ENCODE peak calls at places on chromosomes 16 and 17, in four cellular contexts. One of them, this sample, is unnamed.
A peak's percentile ranks its signal among the peaks of the same experiment; 100 is the strongest.

GRCh38 chr16:31395647-31396046 is 2.5 kb downstream of the ITGAD start:
- DNase-seq in GM12878: no peak
- DNase-seq in SK-N-SH: no peak
- DNase-seq in H1: no peak
- DNase-seq in this sample: no peak

GRCh38 chr17:21119247-21119944 is 7.4 kb upstream of the DHRS7B start:
- DNase-seq in SK-N-SH: peak; percentile 71
- DNase-seq in H1: peak; percentile 76
- DNase-seq in GM12878: no peak
- DNase-seq in this sample: peak; percentile 57

GRCh38 chr16:67594956-67595355 is 32.6 kb downstream of the CTCF start:
- DNase-seq in GM12878: no peak
- DNase-seq in H1: no peak
- DNase-seq in SK-N-SH: no peak
- DNase-seq in this sample: no peak

GRCh38 chr17:58351710-58352017 is 337 bp downstream of the SUPT4H1 start:
- DNase-seq in SK-N-SH: no peak
- DNase-seq in H1: no peak
- DNase-seq in GM12878: no peak
- DNase-seq in this sample: no peak

GRCh38 chr16:1763521-1764511 is 7.5 kb downstream of the NME3 start:
- DNase-seq in GM12878: no peak
- DNase-seq in H1: peak; percentile 92
- DNase-seq in SK-N-SH: peak; percentile 75
- DNase-seq in this sample: peak; percentile 98

GRCh38 chr16:50547340-50547865 is 793 bp upstream of the NKD1 start:
- DNase-seq in H1: peak; percentile 66
- DNase-seq in GM12878: peak; percentile 5
- DNase-seq in SK-N-SH: peak; percentile 82
- DNase-seq in this sample: peak; percentile 29

GRCh38 chr17:42846594-42847280 is 2.4 kb downstream of the AOC2 start:
- DNase-seq in SK-N-SH: no peak
- DNase-seq in H1: no peak
- DNase-seq in GM12878: no peak
- DNase-seq in this sample: peak; percentile 18

GRCh38 chr16:600781-601180 is 10.9 kb downstream of the RAB40C start:
- DNase-seq in SK-N-SH: peak; percentile 70
- DNase-seq in H1: no peak
- DNase-seq in GM12878: no peak
- DNase-seq in this sample: no peak

GRCh38 chr16:86708431-86708830 is 130.1 kb downstream of the FOXL1 start:
- DNase-seq in H1: no peak
- DNase-seq in GM12878: no peak
- DNase-seq in SK-N-SH: no peak
- DNase-seq in this sample: no peak

GRCh38 chr16:75110637-75111513 is 5.7 kb downstream of the LDHD start:
- DNase-seq in SK-N-SH: peak; percentile 91
- DNase-seq in H1: peak; percentile 91
- DNase-seq in GM12878: peak; percentile 62
- DNase-seq in this sample: peak; percentile 88

GRCh38 chr17:43952724-43953666 is 745 bp downstream of the PYY start:
- DNase-seq in H1: peak; percentile 93
- DNase-seq in GM12878: no peak
- DNase-seq in SK-N-SH: no peak
- DNase-seq in this sample: peak; percentile 90

GRCh38 chr16:66661210-66661560 is 35.4 kb downstream of the CMTM4 start:
- DNase-seq in GM12878: no peak
- DNase-seq in SK-N-SH: peak; percentile 37
- DNase-seq in H1: no peak
- DNase-seq in this sample: no peak

GRCh38 chr17:46772013-46772878 is 46.2 kb downstream of the WNT3 start:
- DNase-seq in GM12878: no peak
- DNase-seq in SK-N-SH: no peak
- DNase-seq in H1: peak; percentile 86
- DNase-seq in this sample: no peak

GRCh38 chr17:30530346-30531025 is 53.3 kb downstream of the GOSR1 start:
- DNase-seq in H1: no peak
- DNase-seq in GM12878: no peak
- DNase-seq in SK-N-SH: no peak
- DNase-seq in this sample: no peak

DNA sequence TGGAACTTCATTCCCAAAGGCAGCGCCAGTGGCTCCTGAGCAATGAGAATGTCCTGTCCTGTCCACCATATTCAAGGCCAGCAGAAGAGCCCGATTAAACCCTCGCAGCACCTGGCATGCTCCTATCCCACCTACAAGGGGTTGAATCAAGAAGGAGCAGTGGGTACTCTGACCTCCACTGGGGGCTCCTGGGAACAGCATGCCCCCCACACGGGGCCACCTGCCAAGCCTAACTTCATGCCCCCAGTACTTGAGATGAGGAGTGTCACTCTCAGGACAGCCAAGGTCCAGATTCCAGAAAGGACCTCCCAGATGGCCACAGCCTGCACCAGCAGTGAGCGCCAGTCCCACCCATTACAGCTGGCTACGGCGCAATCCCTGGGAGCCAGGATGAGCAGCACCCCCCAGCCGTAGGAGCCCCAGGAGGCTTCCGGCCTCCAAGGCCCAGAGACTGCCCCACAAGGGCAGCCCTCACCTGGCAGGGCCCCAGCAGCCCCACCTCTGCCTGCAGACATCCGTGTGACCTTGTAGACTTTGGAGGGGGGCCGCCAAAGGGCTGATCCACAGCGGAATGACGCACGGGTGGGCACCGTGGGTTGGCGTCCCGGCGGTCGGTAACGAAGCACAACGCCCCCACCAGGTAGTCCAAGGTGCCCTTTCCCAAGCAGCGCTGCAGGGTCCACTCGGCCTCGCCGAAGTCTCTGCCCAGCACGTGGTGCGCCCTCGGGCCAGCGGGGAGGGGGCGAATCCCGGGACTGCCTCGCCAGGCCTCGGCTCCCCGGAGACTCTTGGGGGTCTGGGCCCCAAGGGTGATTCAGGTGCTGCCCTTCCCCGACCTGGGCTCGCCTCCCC is 1.0 kb upstream of the MPDU1 start:
- DNase-seq in GM12878: no peak
- DNase-seq in SK-N-SH: no peak
- DNase-seq in H1: peak; percentile 51
- DNase-seq in this sample: no peak
- TF ChIP-seq NRF1 in GM12878: no peak
- TF ChIP-seq NRF1 in SK-N-SH: no peak
- TF ChIP-seq NRF1 in H1: no peak
- TF ChIP-seq NRF1 in this sample: no peak

DNA sequence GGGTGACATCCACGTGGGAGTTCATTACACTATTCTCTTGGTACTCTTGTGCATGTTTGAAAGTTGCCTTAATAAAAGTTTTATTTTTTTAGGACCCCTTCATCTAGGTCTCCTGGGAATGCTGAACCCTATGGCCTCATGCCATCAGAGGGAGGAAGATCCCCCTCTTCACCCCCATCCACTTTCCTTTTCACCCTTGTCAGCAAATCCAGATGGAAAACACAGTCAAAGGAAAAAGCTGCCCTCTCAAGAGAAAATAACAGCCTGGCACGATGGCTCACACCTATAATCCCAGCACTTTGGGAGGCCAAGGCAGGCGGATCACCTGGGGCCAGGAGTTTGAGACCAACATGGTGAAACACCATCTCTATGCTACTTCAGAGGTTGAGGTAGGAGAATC is 274.2 kb downstream of the XYLT1 start:
- DNase-seq in SK-N-SH: no peak
- DNase-seq in H1: no peak
- DNase-seq in GM12878: no peak
- DNase-seq in this sample: no peak
- TF ChIP-seq NRF1 in SK-N-SH: no peak
- TF ChIP-seq NRF1 in H1: no peak
- TF ChIP-seq NRF1 in GM12878: no peak
- TF ChIP-seq NRF1 in this sample: no peak

DNA sequence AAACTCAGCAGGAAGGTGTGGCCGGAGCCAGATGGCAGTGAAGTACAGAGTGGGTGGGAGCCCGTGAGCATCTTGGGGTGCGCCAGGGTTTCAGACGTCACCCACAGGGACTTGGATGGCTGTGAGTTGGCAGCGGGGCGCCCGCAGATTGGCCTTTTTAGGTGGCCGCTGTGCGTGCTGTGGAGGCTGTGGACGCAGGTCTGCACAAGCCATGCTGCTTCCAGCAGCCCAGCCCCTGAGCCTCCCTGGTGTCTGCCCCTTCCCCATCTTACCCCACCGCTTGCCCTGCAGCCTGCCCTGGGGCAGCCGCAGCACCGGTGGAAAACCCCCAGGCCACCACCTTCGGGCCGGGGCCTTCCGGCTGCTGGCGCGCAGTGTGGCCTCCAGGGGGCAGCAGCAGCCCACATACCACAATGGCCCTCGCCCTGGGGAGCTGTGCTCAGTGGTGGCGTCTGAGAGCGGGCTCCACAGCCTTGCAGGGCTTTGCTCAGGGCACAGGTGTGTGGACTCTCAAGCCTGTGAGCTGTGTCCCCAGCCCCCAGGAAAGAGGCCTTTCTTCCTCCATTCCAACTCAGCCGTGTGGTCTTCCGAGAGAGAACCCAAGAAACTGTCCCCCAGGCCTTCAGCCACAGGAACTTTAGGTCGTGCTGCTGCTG is 11.8 kb downstream of the ENDOV start:
- DNase-seq in SK-N-SH: peak; percentile 98
- DNase-seq in GM12878: peak; percentile 12
- DNase-seq in H1: peak; percentile 97
- DNase-seq in this sample: peak; percentile 90
- TF ChIP-seq NRF1 in SK-N-SH: no peak
- TF ChIP-seq NRF1 in GM12878: no peak
- TF ChIP-seq NRF1 in H1: no peak
- TF ChIP-seq NRF1 in this sample: no peak

GRCh38 chr16:12229759-12230594 is 253.4 kb downstream of the SNX29 start:
- DNase-seq in SK-N-SH: no peak
- DNase-seq in GM12878: no peak
- DNase-seq in H1: no peak
- DNase-seq in this sample: no peak

GRCh38 chr16:12225816-12226480 is 249.4 kb downstream of the SNX29 start:
- DNase-seq in SK-N-SH: no peak
- DNase-seq in GM12878: no peak
- DNase-seq in H1: no peak
- DNase-seq in this sample: no peak

GRCh38 chr16:12225282-12225681 is 248.7 kb downstream of the SNX29 start:
- DNase-seq in SK-N-SH: no peak
- DNase-seq in GM12878: no peak
- DNase-seq in H1: no peak
- DNase-seq in this sample: no peak

GRCh38 chr16:12228607-12229499 is 252.3 kb downstream of the SNX29 start:
- DNase-seq in SK-N-SH: peak; percentile 63
- DNase-seq in GM12878: no peak
- DNase-seq in H1: peak; percentile 80
- DNase-seq in this sample: peak; percentile 71

DNA sequence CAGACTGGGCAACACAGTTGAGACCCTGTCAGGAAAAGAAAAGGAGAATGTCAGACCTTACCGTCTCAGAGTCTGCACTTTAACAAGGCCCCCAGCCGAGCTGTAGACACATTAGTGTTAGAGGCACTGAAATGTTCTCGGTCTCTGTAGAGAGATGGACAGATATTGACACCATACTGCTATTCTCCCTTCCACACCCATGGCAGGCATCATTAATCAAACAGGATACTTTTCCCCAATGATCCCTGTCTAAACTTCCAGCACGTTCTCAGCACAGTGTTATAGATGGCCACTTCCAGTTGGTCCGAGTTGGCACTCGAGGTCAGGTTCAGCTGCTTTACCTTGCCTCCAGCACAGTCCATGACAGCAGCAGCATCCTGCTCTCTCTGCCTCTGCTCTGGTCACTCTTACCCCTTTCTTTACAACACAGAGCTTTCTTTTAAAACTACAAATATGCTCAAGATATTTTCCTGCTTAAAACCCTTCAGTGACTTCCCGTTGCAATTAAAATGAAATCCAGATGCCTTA is 251.6 kb downstream of the SNX29 start:
- DNase-seq in H1: no peak
- DNase-seq in GM12878: no peak
- DNase-seq in SK-N-SH: no peak
- DNase-seq in this sample: no peak
- TF ChIP-seq NRF1 in H1: no peak
- TF ChIP-seq NRF1 in GM12878: no peak
- TF ChIP-seq NRF1 in SK-N-SH: no peak
- TF ChIP-seq NRF1 in this sample: no peak

DNA sequence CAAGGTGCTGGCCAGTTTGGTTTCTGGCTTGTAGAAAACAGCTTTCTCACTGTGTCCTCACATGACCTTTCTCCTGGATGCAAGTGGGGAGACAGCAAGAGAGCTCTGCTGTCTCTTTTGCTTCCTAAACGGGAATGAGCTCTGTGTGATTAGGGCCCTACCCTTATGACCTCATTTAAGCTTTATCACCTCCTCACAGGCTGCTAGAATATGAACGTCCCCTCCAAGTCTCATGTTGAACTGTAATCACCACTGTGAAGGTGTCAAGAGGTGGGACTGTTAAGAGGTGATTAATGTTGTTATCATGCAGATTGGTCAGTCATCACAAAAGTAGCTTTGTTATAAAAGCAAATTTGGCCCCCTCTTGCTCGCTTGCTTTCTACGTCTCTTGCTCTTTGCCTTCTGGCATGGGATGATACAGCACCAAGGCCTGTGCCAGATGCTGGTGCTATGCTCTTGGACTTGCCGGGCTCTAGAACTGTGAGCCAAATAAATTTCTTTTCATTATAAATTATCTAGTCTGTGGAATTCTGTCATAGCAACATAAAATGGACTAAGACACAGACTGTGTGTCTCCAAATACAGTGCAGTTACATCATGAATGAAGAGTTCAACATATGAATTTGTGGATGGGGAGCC is 14.8 kb upstream of the POLR3E start:
- DNase-seq in SK-N-SH: no peak
- DNase-seq in GM12878: no peak
- DNase-seq in H1: no peak
- DNase-seq in this sample: peak; percentile 43
- TF ChIP-seq NRF1 in SK-N-SH: no peak
- TF ChIP-seq NRF1 in GM12878: no peak
- TF ChIP-seq NRF1 in H1: no peak
- TF ChIP-seq NRF1 in this sample: no peak